ENCODE peak calls at places on chromosomes 6 and 20, in four cellular contexts. T is CD8-positive, alpha-beta memory T cell; E is heart left ventricle; D is HAP-1. B is an unnamed sample.

GRCh38 chr20:6582449-6582848 is 185.0 kb upstream of the BMP2 start:
- DNase-seq in T (no peak), D (no peak), E (no peak), B (no peak)

GRCh38 chr6:101614774-101615173 is 221.3 kb downstream of the GRIK2 start:
- DNase-seq in E (no peak), T (no peak), D (peak; percentile 100), B (no peak)

GRCh38 chr6:33197431-33198048 is 2.9 kb downstream of the RXRB start:
- DNase-seq in E (peak; percentile 35), T (no peak), D (peak; percentile 69), B (no peak)

GRCh38 chr6:8113260-8113659 is 10.9 kb upstream of the EEF1E1 start:
- DNase-seq in E (no peak), T (no peak), D (no peak), B (no peak)

GRCh38 chr6:36608788-36609563 is 14.8 kb downstream of the SRSF3 start:
- DNase-seq in D (no peak), T (no peak), E (no peak), B (no peak)

GRCh38 chr20:20009784-20010253 is 7.3 kb upstream of the NAA20 start:
- DNase-seq in T (no peak), D (no peak), E (no peak), B (no peak)

GRCh38 chr6:80165143-80165542 is 58.7 kb downstream of the BCKDHB start:
- DNase-seq in T (no peak), D (no peak), E (no peak), B (no peak)

GRCh38 chr20:46814366-46815232 is 80.0 kb upstream of the EYA2 start:
- DNase-seq in E (no peak), D (peak; percentile 35), T (no peak), B (no peak)

GRCh38 chr6:41942045-41942851 is 640 bp upstream of the CCND3 start:
- DNase-seq in T (no peak), E (no peak), D (peak; percentile 1), B (no peak)

GRCh38 chr20:17856024-17856564 is 112.5 kb downstream of the SNX5 start:
- DNase-seq in E (no peak), D (peak; percentile 8), T (no peak), B (no peak)

GRCh38 chr6:157259443-157259842 is 63.9 kb downstream of the TMEM242 start:
- DNase-seq in T (no peak), D (no peak), E (no peak), B (no peak)

GRCh38 chr6:136763716-136764521 is 28.4 kb downstream of the MAP3K5 start:
- DNase-seq in E (no peak), T (no peak), D (no peak), B (no peak)

GRCh38 chr6:19664878-19665715 is 172.1 kb upstream of the ID4 start:
- DNase-seq in T (no peak), D (no peak), E (no peak), B (no peak)

GRCh38 chr20:50245561-50246366 is 55.1 kb downstream of the CEBPB start:
- DNase-seq in E (no peak), T (no peak), D (no peak), B (no peak)

GRCh38 chr6:109503327-109504224 is 20.6 kb upstream of the ZBTB24 start:
- DNase-seq in D (no peak), E (no peak), T (no peak), B (no peak)

GRCh38 chr6:155779421-155779820 is 323.8 kb upstream of the NOX3 start:
- DNase-seq in T (no peak), D (no peak), E (no peak), B (no peak)

GRCh38 chr6:17968081-17968518 is 19.3 kb downstream of the KIF13A start:
- DNase-seq in D (no peak), E (no peak), T (no peak), B (no peak)

GRCh38 chr6:155142902-155143609 is 120.8 kb upstream of the CLDN20 start:
- DNase-seq in E (no peak), D (no peak), T (no peak), B (no peak)

GRCh38 chr6:39929733-39930461 is 4.4 kb downstream of the MOCS1 start:
- DNase-seq in E (no peak), D (no peak), T (no peak), B (no peak)

GRCh38 chr6:43669050-43669921 is 18.3 kb downstream of the MRPS18A start:
- DNase-seq in T (no peak), D (no peak), E (peak; percentile 81), B (no peak)

GRCh38 chr20:19583532-19584175 is 174.4 kb upstream of the RIN2 start:
- DNase-seq in E (peak; percentile 44), D (peak; percentile 7), T (no peak), B (no peak)

GRCh38 chr6:8940356-8940755 is 505.0 kb upstream of the SLC35B3 start:
- DNase-seq in D (no peak), E (no peak), T (no peak), B (no peak)

GRCh38 chr6:11780097-11780428 is 1.5 kb upstream of the ADTRP start:
- DNase-seq in E (no peak), D (no peak), T (no peak), B (no peak)

GRCh38 chr20:12594410-12595130 is 414.2 kb upstream of the SPTLC3 start:
- DNase-seq in E (no peak), D (peak; percentile 51), T (no peak), B (no peak)

GRCh38 chr6:108661430-108661829 is 100.7 kb downstream of the FOXO3 start:
- DNase-seq in D (no peak), E (no peak), T (no peak), B (no peak)

GRCh38 chr6:150766201-150766997 is 99.1 kb upstream of the MTHFD1L start:
- DNase-seq in E (no peak), T (no peak), D (peak; percentile 93), B (no peak)

GRCh38 chr6:32153252-32153834 is 598 bp upstream of the PPT2 start:
- DNase-seq in T (no peak), E (no peak), D (no peak), B (no peak)

GRCh38 chr6:54516331-54516730 is 208.1 kb downstream of the TINAG start:
- DNase-seq in D (no peak), T (no peak), E (no peak), B (no peak)

GRCh38 chr20:32445539-32446273 is 87.6 kb downstream of the ASXL1 start:
- DNase-seq in T (no peak), D (no peak), E (no peak), B (no peak)

GRCh38 chr6:134026597-134026996 is 25.8 kb downstream of the SLC2A12 start:
- DNase-seq in E (no peak), T (no peak), D (no peak), B (no peak)

GRCh38 chr6:369559-370431 is 21.8 kb upstream of the IRF4 start:
- DNase-seq in T (no peak), D (no peak), E (no peak), B (no peak)

GRCh38 chr6:372336-372911 is 19.1 kb upstream of the IRF4 start:
- DNase-seq in E (no peak), D (no peak), T (no peak), B (no peak)

GRCh38 chr6:367891-368630 is 23.5 kb upstream of the IRF4 start:
- DNase-seq in E (no peak), T (no peak), D (no peak), B (no peak)

GRCh38 chr6:373031-373430 is 18.5 kb upstream of the IRF4 start:
- DNase-seq in D (no peak), T (no peak), E (no peak), B (no peak)

GRCh38 chr6:370555-370954 is 21.0 kb upstream of the IRF4 start:
- DNase-seq in D (no peak), E (no peak), T (no peak), B (no peak)
- H3K9me3 ChIP-seq in D (peaks cover 17% of the 10 kb centered on the region), E (no peaks in the 10 kb centered on the region), T (no peaks in the 10 kb centered on the region), B (no peaks in the 10 kb centered on the region)

GRCh38 chr6:22783921-22784320 is 214.6 kb downstream of the HDGFL1 start:
- DNase-seq in E (no peak), D (no peak), T (no peak), B (no peak)
- H3K9me3 ChIP-seq in E (peaks cover 7% of the 10 kb centered on the region), D (peaks cover 6% of the 10 kb centered on the region), T (no peaks in the 10 kb centered on the region), B (no peaks in the 10 kb centered on the region)

GRCh38 chr20:44684047-44684965 is 30.9 kb upstream of the CCN5 start:
- DNase-seq in D (no peak), E (no peak), T (no peak), B (no peak)
- H3K9me3 ChIP-seq in D (no peaks in the 10 kb centered on the region), E (no peaks in the 10 kb centered on the region), T (no peaks in the 10 kb centered on the region), B (no peaks in the 10 kb centered on the region)

DNA sequence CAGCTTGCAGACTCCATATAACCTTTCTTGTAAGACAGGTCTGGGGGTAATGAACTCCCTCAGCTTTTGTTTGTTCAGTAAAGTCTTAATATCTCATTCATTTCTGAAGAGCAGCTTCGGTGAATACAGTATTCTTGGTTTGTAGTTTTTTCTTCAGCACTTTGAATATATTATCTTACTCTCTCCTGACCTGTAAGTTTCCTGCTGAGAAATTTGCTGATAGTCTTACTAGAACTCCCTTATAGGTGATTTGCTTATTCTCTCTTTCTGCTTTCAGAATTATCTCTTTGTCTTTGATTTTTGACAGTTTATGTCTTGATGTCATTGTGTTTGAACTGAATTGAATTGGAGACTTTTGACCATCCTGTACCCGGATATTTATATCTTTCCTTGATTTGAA is 35.3 kb upstream of the SLC22A3 start:
- DNase-seq in E (no peak), T (no peak), D (no peak), B (no peak)
- H3K9me3 ChIP-seq in E (peaks cover 51% of the 10 kb centered on the region), T (peaks cover 4% of the 10 kb centered on the region), D (no peaks in the 10 kb centered on the region), B (no peaks in the 10 kb centered on the region)